ENCODE peak calls at places on chromosome 17, in nine cellular contexts. K, T, F, S, I, C, N, P and Q are unnamed samples.

GRCh38 chr17:75515229-75515522 is 161 bp downstream of the CASKIN2 start:
- DNase-seq in K (no peak), T (no peak), F (no peak), S (no peak), I (no peak), C (no peak), N (no peak), P (no peak), Q (no peak)

GRCh38 chr17:13385481-13385907 is 216.2 kb downstream of the HS3ST3A1 start:
- DNase-seq in K (no peak), T (no peak), F (no peak), S (no peak), I (no peak), C (no peak), N (peak; percentile 79), P (no peak), Q (peak; percentile 33)

GRCh38 chr17:8894673-8895578 is 27.5 kb upstream of the PIK3R6 start:
- DNase-seq in K (peak; percentile 57), T (peak; percentile 50), F (peak; percentile 24), S (peak; percentile 42), I (no peak), C (no peak), N (peak; percentile 77), P (peak; percentile 72), Q (peak; percentile 79)

GRCh38 chr17:35448214-35448898 is at the start of gene SLFN13:
- DNase-seq in K (no peak), T (peak; percentile 11), F (no peak), S (peak; percentile 88), I (peak; percentile 54), C (peak; percentile 87), N (peak; percentile 76), P (peak; percentile 70), Q (peak; percentile 64)

GRCh38 chr17:73644145-73645049 is at the start of gene SDK2:
- DNase-seq in K (no peak), T (no peak), F (no peak), S (no peak), I (no peak), C (no peak), N (no peak), P (peak; percentile 76), Q (no peak)

GRCh38 chr17:65463242-65463641 is 98.2 kb downstream of the AXIN2 start:
- DNase-seq in K (no peak), T (no peak), F (no peak), S (no peak), I (no peak), C (peak; percentile 77), N (peak; percentile 90), P (no peak), Q (peak; percentile 97)

GRCh38 chr17:869567-870530 is 87.7 kb downstream of the MRM3 start:
- DNase-seq in K (no peak), T (no peak), F (no peak), S (no peak), I (no peak), C (no peak), N (peak; percentile 88), P (no peak), Q (peak; percentile 35)

GRCh38 chr17:67443931-67444597 is 67.0 kb downstream of the PITPNC1 start:
- DNase-seq in K (peak; percentile 24), T (no peak), F (no peak), S (no peak), I (no peak), C (no peak), N (peak; percentile 89), P (no peak), Q (peak; percentile 57)

GRCh38 chr17:59764292-59764741 is 56.9 kb downstream of the VMP1 start:
- DNase-seq in K (no peak), T (no peak), F (no peak), S (no peak), I (no peak), C (no peak), N (peak; percentile 86), P (no peak), Q (no peak)

GRCh38 chr17:52084176-52084575 is 74.3 kb downstream of the CA10 start:
- DNase-seq in K (no peak), T (no peak), F (no peak), S (no peak), I (no peak), C (no peak), N (no peak), P (no peak), Q (no peak)

GRCh38 chr17:48776602-48777001 is 40.4 kb downstream of the TTLL6 start:
- DNase-seq in K (no peak), T (no peak), F (no peak), S (no peak), I (no peak), C (no peak), N (no peak), P (no peak), Q (no peak)

GRCh38 chr17:75872434-75873351 is 5.7 kb downstream of the TRIM47 start:
- DNase-seq in K (peak; percentile 79), T (peak; percentile 84), F (no peak), S (no peak), I (no peak), C (peak; percentile 76), N (peak; percentile 73), P (no peak), Q (peak; percentile 89)

GRCh38 chr17:51128089-51128488 is 7.4 kb upstream of the SPAG9 start:
- DNase-seq in K (no peak), T (no peak), F (no peak), S (no peak), I (no peak), C (no peak), N (no peak), P (no peak), Q (peak; percentile 34)

GRCh38 chr17:16101440-16101839 is 101.8 kb downstream of the TTC19 start:
- DNase-seq in K (no peak), T (no peak), F (no peak), S (no peak), I (no peak), C (no peak), N (no peak), P (no peak), Q (no peak)

GRCh38 chr17:81064746-81065475 is 30.0 kb downstream of the BAIAP2 start:
- DNase-seq in K (peak; percentile 40), T (no peak), F (no peak), S (no peak), I (no peak), C (peak; percentile 61), N (peak; percentile 79), P (no peak), Q (peak; percentile 62)

GRCh38 chr17:70168044-70168978 is 1.0 kb upstream of the KCNJ2 start:
- DNase-seq in K (peak; percentile 69), T (peak; percentile 59), F (peak; percentile 77), S (no peak), I (no peak), C (peak; percentile 77), N (peak; percentile 67), P (peak; percentile 79), Q (peak; percentile 68)

GRCh38 chr17:57751348-57751970 is 6.4 kb upstream of the CCDC182 start:
- DNase-seq in K (no peak), T (no peak), F (no peak), S (no peak), I (no peak), C (no peak), N (no peak), P (no peak), Q (peak; percentile 45)

GRCh38 chr17:82424001-82424862 is 5.8 kb upstream of the OGFOD3 start:
- DNase-seq in K (peak; percentile 16), T (no peak), F (no peak), S (peak; percentile 60), I (peak; percentile 18), C (peak; percentile 34), N (peak; percentile 61), P (no peak), Q (peak; percentile 56)

GRCh38 chr17:44307387-44308186 is 814 bp upstream of the RUNDC3A start:
- DNase-seq in K (no peak), T (no peak), F (peak; percentile 79), S (no peak), I (no peak), C (no peak), N (no peak), P (peak; percentile 88), Q (peak; percentile 46)

GRCh38 chr17:69773081-69773480 is 301.9 kb upstream of the KCNJ16 start:
- DNase-seq in K (no peak), T (no peak), F (no peak), S (no peak), I (no peak), C (no peak), N (no peak), P (no peak), Q (peak; percentile 31)

GRCh38 chr17:50681260-50682200 is 26.2 kb downstream of the ANKRD40 start:
- DNase-seq in K (peak; percentile 68), T (peak; percentile 83), F (peak; percentile 13), S (no peak), I (no peak), C (no peak), N (peak; percentile 81), P (peak; percentile 73), Q (peak; percentile 87)

GRCh38 chr17:35821308-35821707 is 12.0 kb downstream of the TAF15 start:
- DNase-seq in K (no peak), T (no peak), F (no peak), S (no peak), I (no peak), C (no peak), N (no peak), P (no peak), Q (no peak)

GRCh38 chr17:39271546-39271945 is 45.8 kb upstream of the STAC2 start:
- DNase-seq in K (no peak), T (no peak), F (no peak), S (no peak), I (no peak), C (no peak), N (peak; percentile 30), P (no peak), Q (peak; percentile 63)

GRCh38 chr17:73743802-73744201 is 99.6 kb upstream of the SDK2 start:
- DNase-seq in K (no peak), T (no peak), F (no peak), S (no peak), I (no peak), C (no peak), N (no peak), P (no peak), Q (no peak)

GRCh38 chr17:7191571-7192270 is 12.6 kb upstream of the ASGR1 start:
- DNase-seq in K (no peak), T (peak; percentile 18), F (no peak), S (no peak), I (no peak), C (no peak), N (peak; percentile 37), P (peak; percentile 82), Q (no peak)

GRCh38 chr17:47078801-47079200 is 99.7 kb upstream of the RPRML start:
- DNase-seq in K (no peak), T (no peak), F (no peak), S (no peak), I (no peak), C (no peak), N (no peak), P (no peak), Q (no peak)

GRCh38 chr17:12320286-12320685 is 299.6 kb downstream of the MAP2K4 start:
- DNase-seq in K (no peak), T (no peak), F (no peak), S (no peak), I (no peak), C (no peak), N (peak; percentile 62), P (no peak), Q (no peak)

GRCh38 chr17:27596571-27597187 is 34.3 kb upstream of the LGALS9 start:
- DNase-seq in K (no peak), T (no peak), F (no peak), S (no peak), I (no peak), C (no peak), N (no peak), P (no peak), Q (no peak)